ENCODE peak calls at places on chromosomes 12 and 14, in nine cellular contexts. A, S, B, Q, M, V, O, E and Y are unnamed samples.

GRCh38 chr12:48973992-48974673 is 2.6 kb upstream of the WNT10B start:
- DNase-seq in A (peak; percentile 90), S (no peak), B (no peak), Q (peak; percentile 87), M (no peak), V (peak; percentile 49), O (peak; percentile 38), E (no peak), Y (peak; percentile 75)

GRCh38 chr12:106146987-106147386 is 8.2 kb upstream of the NUAK1 start:
- DNase-seq in A (no peak), S (no peak), B (no peak), Q (no peak), M (no peak), V (no peak), O (no peak), E (no peak), Y (no peak)

GRCh38 chr12:107554941-107555340 is 130.7 kb upstream of the PWP1 start:
- DNase-seq in A (no peak), S (no peak), B (no peak), Q (no peak), M (no peak), V (no peak), O (no peak), E (no peak), Y (no peak)

GRCh38 chr12:23421556-23421955 is 527.9 kb downstream of the SOX5 start:
- DNase-seq in A (no peak), S (no peak), B (no peak), Q (no peak), M (no peak), V (no peak), O (no peak), E (no peak), Y (no peak)

GRCh38 chr12:50248883-50249282 is 34.4 kb downstream of the LIMA1 start:
- DNase-seq in A (no peak), S (no peak), B (no peak), Q (no peak), M (no peak), V (no peak), O (no peak), E (no peak), Y (no peak)

GRCh38 chr12:66062280-66062605 is 68.3 kb downstream of the LLPH start:
- DNase-seq in A (no peak), S (no peak), B (no peak), Q (no peak), M (no peak), V (no peak), O (no peak), E (no peak), Y (no peak)

GRCh38 chr14:77039285-77040058 is 11.0 kb upstream of the IRF2BPL start:
- DNase-seq in A (peak; percentile 74), S (no peak), B (no peak), Q (no peak), M (peak; percentile 58), V (no peak), O (no peak), E (no peak), Y (no peak)

GRCh38 chr12:107990325-107990724 is 138.8 kb upstream of the WSCD2 start:
- DNase-seq in A (no peak), S (peak; percentile 39), B (peak; percentile 11), Q (peak; percentile 78), M (peak; percentile 10), V (peak; percentile 27), O (peak; percentile 17), E (no peak), Y (peak; percentile 55)

GRCh38 chr12:47896633-47897032 is 8.2 kb downstream of the VDR start:
- DNase-seq in A (no peak), S (no peak), B (no peak), Q (no peak), M (peak; percentile 96), V (no peak), O (no peak), E (no peak), Y (peak; percentile 74)

GRCh38 chr12:132178801-132179401 is 34.6 kb downstream of the NOC4L start:
- DNase-seq in A (no peak), S (peak; percentile 25), B (no peak), Q (no peak), M (no peak), V (no peak), O (peak; percentile 48), E (no peak), Y (no peak)

GRCh38 chr12:49365542-49365941 is 1.7 kb upstream of the SPATS2 start:
- DNase-seq in A (peak; percentile 70), S (no peak), B (peak; percentile 13), Q (no peak), M (peak; percentile 93), V (no peak), O (no peak), E (no peak), Y (peak; percentile 80)

GRCh38 chr14:99603471-99603933 is 505 bp downstream of the CCDC85C start:
- DNase-seq in A (no peak), S (peak; percentile 56), B (no peak), Q (peak; percentile 67), M (peak; percentile 46), V (peak; percentile 69), O (peak; percentile 41), E (no peak), Y (peak; percentile 79)

GRCh38 chr14:44404021-44404420 is 103.1 kb downstream of the FSCB start:
- DNase-seq in A (no peak), S (no peak), B (no peak), Q (no peak), M (no peak), V (no peak), O (no peak), E (no peak), Y (peak; percentile 44)

GRCh38 chr12:115023279-115023678 is 339.3 kb upstream of the TBX3 start:
- DNase-seq in A (peak; percentile 77), S (no peak), B (no peak), Q (no peak), M (no peak), V (no peak), O (no peak), E (no peak), Y (no peak)

GRCh38 chr14:60722163-60722835 is 1.9 kb downstream of the SIX4 start:
- DNase-seq in A (peak; percentile 70), S (peak; percentile 30), B (no peak), Q (peak; percentile 71), M (peak; percentile 78), V (peak; percentile 21), O (peak; percentile 1), E (no peak), Y (peak; percentile 82)

GRCh38 chr14:98956616-98957015 is 315.4 kb downstream of the BCL11B start:
- DNase-seq in A (no peak), S (no peak), B (no peak), Q (no peak), M (no peak), V (no peak), O (no peak), E (no peak), Y (no peak)

GRCh38 chr14:104118006-104118844 is 20.2 kb upstream of the KIF26A start:
- DNase-seq in A (no peak), S (no peak), B (no peak), Q (peak; percentile 15), M (no peak), V (peak; percentile 6), O (no peak), E (no peak), Y (no peak)

GRCh38 chr14:104795781-104796681 is 483 bp upstream of the AKT1 start:
- DNase-seq in A (no peak), S (peak; percentile 68), B (peak; percentile 10), Q (no peak), M (peak; percentile 22), V (no peak), O (peak; percentile 63), E (peak; percentile 44), Y (peak; percentile 79)

GRCh38 chr12:1779783-1780182 is 40.6 kb upstream of the LRTM2 start:
- DNase-seq in A (peak; percentile 80), S (no peak), B (peak; percentile 15), Q (no peak), M (peak; percentile 37), V (no peak), O (no peak), E (no peak), Y (no peak)

GRCh38 chr14:29240046-29240445 is 473.5 kb downstream of the FOXG1 start:
- DNase-seq in A (peak; percentile 79), S (no peak), B (peak; percentile 20), Q (no peak), M (peak; percentile 91), V (no peak), O (no peak), E (no peak), Y (peak; percentile 54)

GRCh38 chr12:97404549-97404948 is 58.1 kb upstream of the RMST start:
- DNase-seq in A (peak; percentile 11), S (peak; percentile 1), B (peak; percentile 39), Q (peak; percentile 59), M (peak; percentile 20), V (peak; percentile 9), O (no peak), E (no peak), Y (peak; percentile 51)